ENCODE peak calls at places on chromosome X, in nine cellular contexts. P is T-cell; A is AG08396; S is glomerular endothelial cell; U is fibroblast of the conjunctiva; F is activated CD4-positive, alpha-beta T cell treated with anti-CD3 and anti-CD28 coated beads for 24 hours; M is progenitor cell of endocrine pancreas; W is A549; D is NCI-H1436. G is an unnamed sample.

GRCh38 chrX:120334603-120335002 is 23.3 kb upstream of the TMEM255A start:
- DNase-seq in P (no peak), A (no peak), S (no peak), U (no peak), F (no peak), M (no peak), W (no peak), D (no peak), G (no peak)

GRCh38 chrX:154419688-154420401 is 8.5 kb downstream of the TAFAZZIN start:
- DNase-seq in P (no peak), A (no peak), S (no peak), U (no peak), F (no peak), M (no peak), W (no peak), D (no peak), G (no peak)

GRCh38 chrX:37746268-37746931 is 33.5 kb upstream of the CYBB start:
- DNase-seq in P (no peak), A (no peak), S (no peak), U (no peak), F (no peak), M (no peak), W (no peak), D (no peak), G (no peak)

GRCh38 chrX:18828832-18829404 is 121.5 kb downstream of the PPEF1 start:
- DNase-seq in P (no peak), A (no peak), S (no peak), U (no peak), F (no peak), M (no peak), W (no peak), D (no peak), G (no peak)

GRCh38 chrX:1151378-1152077 is 60.9 kb downstream of the CRLF2 start:
- DNase-seq in P (no peak), A (no peak), S (no peak), U (no peak), F (no peak), M (no peak), W (no peak), D (no peak), G (no peak)

GRCh38 chrX:30822719-30823118 is 66.3 kb downstream of the TAB3 start:
- DNase-seq in P (no peak), A (no peak), S (no peak), U (no peak), F (no peak), M (no peak), W (no peak), D (no peak), G (no peak)

GRCh38 chrX:38817004-38817703 is 15.9 kb downstream of the MID1IP1 start:
- DNase-seq in P (no peak), A (peak; percentile 33), S (no peak), U (no peak), F (no peak), M (no peak), W (no peak), D (no peak), G (no peak)

GRCh38 chrX:116824785-116825184 is 362.0 kb upstream of the CT83 start:
- DNase-seq in P (no peak), A (no peak), S (no peak), U (no peak), F (no peak), M (no peak), W (no peak), D (no peak), G (no peak)

GRCh38 chrX:123422875-123423274 is 238.8 kb downstream of the GRIA3 start:
- DNase-seq in P (no peak), A (peak; percentile 15), S (no peak), U (peak; percentile 36), F (no peak), M (no peak), W (peak; percentile 3), D (no peak), G (no peak)

GRCh38 chrX:80181079-80181478 is 166.5 kb downstream of the TBX22 start:
- DNase-seq in P (no peak), A (no peak), S (no peak), U (no peak), F (no peak), M (no peak), W (no peak), D (no peak), G (peak; percentile 43)

GRCh38 chrX:22748093-22748999 is 251.4 kb upstream of the DDX53 start:
- DNase-seq in P (peak; percentile 21), A (peak; percentile 46), S (peak; percentile 31), U (peak; percentile 38), F (no peak), M (peak; percentile 41), W (peak; percentile 6), D (peak; percentile 49), G (peak; percentile 47)

GRCh38 chrX:27222661-27223060 is 240.5 kb downstream of the PPP4R3C start:
- DNase-seq in P (no peak), A (no peak), S (no peak), U (no peak), F (no peak), M (no peak), W (no peak), D (no peak), G (no peak)

GRCh38 chrX:110284159-110284558 is 33.7 kb downstream of the AMMECR1 start:
- DNase-seq in P (no peak), A (peak; percentile 27), S (peak; percentile 47), U (peak; percentile 58), F (no peak), M (no peak), W (peak; percentile 4), D (no peak), G (no peak)

GRCh38 chrX:20530319-20530979 is 263.7 kb upstream of the RPS6KA3 start:
- DNase-seq in P (peak; percentile 49), A (peak; percentile 52), S (no peak), U (peak; percentile 42), F (peak; percentile 37), M (peak; percentile 59), W (peak; percentile 41), D (peak; percentile 11), G (peak; percentile 63)

GRCh38 chrX:152817082-152817744 is 13.3 kb downstream of the CETN2 start:
- DNase-seq in P (no peak), A (peak; percentile 48), S (no peak), U (peak; percentile 22), F (no peak), M (no peak), W (no peak), D (no peak), G (no peak)

GRCh38 chrX:12956704-12957541 is 18.0 kb upstream of the TMSB4X start:
- DNase-seq in P (no peak), A (peak; percentile 10), S (no peak), U (no peak), F (no peak), M (no peak), W (peak; percentile 52), D (no peak), G (no peak)

GRCh38 chrX:138127314-138127713 is 561.4 kb downstream of the ZIC3 start:
- DNase-seq in P (no peak), A (peak; percentile 3), S (no peak), U (no peak), F (no peak), M (no peak), W (no peak), D (no peak), G (no peak)

GRCh38 chrX:68830486-68831404 is 1.9 kb downstream of the EFNB1 start:
- DNase-seq in P (no peak), A (no peak), S (no peak), U (no peak), F (no peak), M (peak; percentile 6), W (no peak), D (no peak), G (no peak)

GRCh38 chrX:96474357-96475125 is 210.1 kb upstream of the DIAPH2 start:
- DNase-seq in P (no peak), A (no peak), S (no peak), U (no peak), F (no peak), M (no peak), W (no peak), D (no peak), G (no peak)

GRCh38 chrX:57565198-57565597 is 26.6 kb upstream of the ZXDB start:
- DNase-seq in P (no peak), A (no peak), S (no peak), U (no peak), F (no peak), M (no peak), W (no peak), D (no peak), G (no peak)

GRCh38 chrX:139206914-139207313 is 323.6 kb upstream of the F9 start:
- DNase-seq in P (no peak), A (no peak), S (no peak), U (no peak), F (no peak), M (no peak), W (no peak), D (no peak), G (no peak)

GRCh38 chrX:107562482-107562881 is 65.8 kb upstream of the PRPS1 start:
- DNase-seq in P (no peak), A (peak; percentile 62), S (no peak), U (no peak), F (no peak), M (no peak), W (no peak), D (no peak), G (no peak)

GRCh38 chrX:3962511-3963350 is 249.3 kb upstream of the PRKX start:
- DNase-seq in P (no peak), A (peak; percentile 12), S (no peak), U (no peak), F (no peak), M (peak; percentile 27), W (no peak), D (no peak), G (no peak)

GRCh38 chrX:103697687-103698086 is 11.2 kb upstream of the MORF4L2 start:
- DNase-seq in P (no peak), A (no peak), S (no peak), U (no peak), F (no peak), M (no peak), W (no peak), D (no peak), G (no peak)

GRCh38 chrX:149825424-149825823 is 43.7 kb downstream of the MAGEA9 start:
- DNase-seq in P (peak; percentile 16), A (no peak), S (no peak), U (no peak), F (peak; percentile 30), M (no peak), W (no peak), D (peak; percentile 52), G (peak; percentile 72)

GRCh38 chrX:69618803-69619202 is 2.9 kb downstream of the EDA start:
- DNase-seq in P (no peak), A (peak; percentile 23), S (no peak), U (no peak), F (no peak), M (no peak), W (no peak), D (peak; percentile 2), G (no peak)

GRCh38 chrX:96721398-96721797 is 36.8 kb downstream of the DIAPH2 start:
- DNase-seq in P (no peak), A (no peak), S (no peak), U (no peak), F (no peak), M (no peak), W (no peak), D (no peak), G (no peak)

GRCh38 chrX:46178763-46179162 is 366.5 kb downstream of the ZNF674 start:
- DNase-seq in P (no peak), A (no peak), S (no peak), U (no peak), F (no peak), M (no peak), W (no peak), D (no peak), G (no peak)

GRCh38 chrX:41759817-41760216 is 35.8 kb downstream of the GPR82 start:
- DNase-seq in P (no peak), A (peak; percentile 10), S (peak; percentile 10), U (peak; percentile 30), F (no peak), M (no peak), W (no peak), D (no peak), G (no peak)

GRCh38 chrX:77276742-77277141 is 170.4 kb upstream of the FGF16 start:
- DNase-seq in P (no peak), A (no peak), S (no peak), U (no peak), F (no peak), M (no peak), W (no peak), D (no peak), G (no peak)

GRCh38 chrX:149570668-149571067 is 16.6 kb downstream of the MAGEA9B start:
- DNase-seq in P (no peak), A (peak; percentile 33), S (no peak), U (peak; percentile 32), F (no peak), M (no peak), W (no peak), D (no peak), G (no peak)

G was measured in H1.